ENCODE peak calls at places on chromosome 22, in seven cellular contexts. One of them, this sample, is unnamed.

GRCh38 chr22:43233529-43233928 is 46.6 kb upstream of the TTLL12 start:
- DNase-seq in prostate gland: no peak
- DNase-seq in fibroblast of lung: no peak
- DNase-seq in omental fat pad: no peak
- DNase-seq in fibroblast of the aortic adventitia: no peak
- DNase-seq in retinal pigment epithelial cell: no peak
- DNase-seq in A673: no peak
- DNase-seq in this sample: no peak

GRCh38 chr22:30743257-30744020 is 48.8 kb downstream of the OSBP2 start:
- DNase-seq in A673: no peak
- DNase-seq in omental fat pad: no peak
- DNase-seq in retinal pigment epithelial cell: no peak
- DNase-seq in prostate gland: no peak
- DNase-seq in fibroblast of lung: no peak
- DNase-seq in fibroblast of the aortic adventitia: no peak
- DNase-seq in this sample: no peak

GRCh38 chr22:41001722-41002122 is 50.5 kb downstream of the RBX1 start:
- DNase-seq in prostate gland: no peak
- DNase-seq in fibroblast of lung: peak
- DNase-seq in fibroblast of the aortic adventitia: peak
- DNase-seq in A673: no peak
- DNase-seq in retinal pigment epithelial cell: no peak
- DNase-seq in omental fat pad: no peak
- DNase-seq in this sample: no peak

GRCh38 chr22:29344137-29344536 is 28.6 kb upstream of the RASL10A start:
- DNase-seq in fibroblast of lung: peak
- DNase-seq in A673: peak
- DNase-seq in prostate gland: peak
- DNase-seq in omental fat pad: peak
- DNase-seq in retinal pigment epithelial cell: peak
- DNase-seq in fibroblast of the aortic adventitia: peak
- DNase-seq in this sample: no peak

GRCh38 chr22:19378362-19378711 is 53.2 kb downstream of the HIRA start:
- DNase-seq in fibroblast of lung: no peak
- DNase-seq in prostate gland: no peak
- DNase-seq in retinal pigment epithelial cell: no peak
- DNase-seq in fibroblast of the aortic adventitia: no peak
- DNase-seq in A673: no peak
- DNase-seq in omental fat pad: no peak
- DNase-seq in this sample: no peak

GRCh38 chr22:29715240-29715639 is 4.6 kb upstream of the CABP7 start:
- DNase-seq in omental fat pad: no peak
- DNase-seq in A673: no peak
- DNase-seq in fibroblast of lung: no peak
- DNase-seq in retinal pigment epithelial cell: no peak
- DNase-seq in fibroblast of the aortic adventitia: no peak
- DNase-seq in prostate gland: no peak
- DNase-seq in this sample: no peak

GRCh38 chr22:44097263-44098020 is 73.3 kb downstream of the PARVB start:
- DNase-seq in fibroblast of the aortic adventitia: no peak
- DNase-seq in retinal pigment epithelial cell: no peak
- DNase-seq in fibroblast of lung: no peak
- DNase-seq in omental fat pad: no peak
- DNase-seq in prostate gland: no peak
- DNase-seq in A673: no peak
- DNase-seq in this sample: no peak

GRCh38 chr22:31446208-31446607 is 43.4 kb downstream of the EIF4ENIF1 start:
- DNase-seq in fibroblast of the aortic adventitia: no peak
- DNase-seq in A673: no peak
- DNase-seq in prostate gland: no peak
- DNase-seq in omental fat pad: no peak
- DNase-seq in retinal pigment epithelial cell: no peak
- DNase-seq in fibroblast of lung: no peak
- DNase-seq in this sample: no peak

GRCh38 chr22:47180796-47181195 is 418.3 kb downstream of the TBC1D22A start:
- DNase-seq in fibroblast of lung: no peak
- DNase-seq in omental fat pad: no peak
- DNase-seq in A673: no peak
- DNase-seq in fibroblast of the aortic adventitia: no peak
- DNase-seq in prostate gland: no peak
- DNase-seq in retinal pigment epithelial cell: no peak
- DNase-seq in this sample: no peak

GRCh38 chr22:41683616-41684015 is 5.1 kb downstream of the SNU13 start:
- DNase-seq in fibroblast of the aortic adventitia: no peak
- DNase-seq in prostate gland: no peak
- DNase-seq in omental fat pad: no peak
- DNase-seq in A673: no peak
- DNase-seq in retinal pigment epithelial cell: no peak
- DNase-seq in fibroblast of lung: no peak
- DNase-seq in this sample: no peak

GRCh38 chr22:28978863-28979799 is 82.5 kb downstream of the C22orf31 start:
- DNase-seq in fibroblast of lung: no peak
- DNase-seq in A673: no peak
- DNase-seq in retinal pigment epithelial cell: no peak
- DNase-seq in omental fat pad: no peak
- DNase-seq in fibroblast of the aortic adventitia: no peak
- DNase-seq in prostate gland: no peak
- DNase-seq in this sample: no peak

GRCh38 chr22:23760056-23760455 is 2.7 kb upstream of the C22orf15 start:
- DNase-seq in prostate gland: no peak
- DNase-seq in omental fat pad: no peak
- DNase-seq in fibroblast of the aortic adventitia: no peak
- DNase-seq in A673: no peak
- DNase-seq in retinal pigment epithelial cell: no peak
- DNase-seq in fibroblast of lung: no peak
- DNase-seq in this sample: no peak

GRCh38 chr22:20128902-20129746 is 2.5 kb upstream of the ZDHHC8 start:
- DNase-seq in omental fat pad: no peak
- DNase-seq in A673: peak
- DNase-seq in prostate gland: no peak
- DNase-seq in fibroblast of the aortic adventitia: peak
- DNase-seq in fibroblast of lung: no peak
- DNase-seq in retinal pigment epithelial cell: no peak
- DNase-seq in this sample: no peak

GRCh38 chr22:21022507-21022906 is 7.5 kb downstream of the P2RX6 start:
- DNase-seq in retinal pigment epithelial cell: no peak
- DNase-seq in A673: no peak
- DNase-seq in fibroblast of lung: no peak
- DNase-seq in fibroblast of the aortic adventitia: no peak
- DNase-seq in omental fat pad: no peak
- DNase-seq in prostate gland: no peak
- DNase-seq in this sample: no peak

GRCh38 chr22:49307071-49307830 is 520.4 kb downstream of the BRD1 start:
- DNase-seq in fibroblast of lung: no peak
- DNase-seq in omental fat pad: no peak
- DNase-seq in fibroblast of the aortic adventitia: no peak
- DNase-seq in prostate gland: no peak
- DNase-seq in retinal pigment epithelial cell: no peak
- DNase-seq in A673: no peak
- DNase-seq in this sample: peak

GRCh38 chr22:47401592-47401898 is 639.1 kb downstream of the TBC1D22A start:
- DNase-seq in fibroblast of the aortic adventitia: no peak
- DNase-seq in omental fat pad: no peak
- DNase-seq in A673: no peak
- DNase-seq in prostate gland: no peak
- DNase-seq in retinal pigment epithelial cell: no peak
- DNase-seq in fibroblast of lung: no peak
- DNase-seq in this sample: no peak

GRCh38 chr22:40040927-40041326 is 46.2 kb downstream of the FAM83F start:
- DNase-seq in A673: peak
- DNase-seq in fibroblast of lung: no peak
- DNase-seq in prostate gland: no peak
- DNase-seq in omental fat pad: no peak
- DNase-seq in retinal pigment epithelial cell: peak
- DNase-seq in fibroblast of the aortic adventitia: peak
- DNase-seq in this sample: no peak

GRCh38 chr22:42353883-42354727 is 78.1 kb downstream of the NFAM1 start:
- DNase-seq in fibroblast of lung: no peak
- DNase-seq in fibroblast of the aortic adventitia: no peak
- DNase-seq in omental fat pad: no peak
- DNase-seq in prostate gland: no peak
- DNase-seq in A673: peak
- DNase-seq in retinal pigment epithelial cell: no peak
- DNase-seq in this sample: no peak

GRCh38 chr22:37545703-37546435 is 14.4 kb upstream of the CDC42EP1 start:
- DNase-seq in retinal pigment epithelial cell: no peak
- DNase-seq in A673: no peak
- DNase-seq in prostate gland: peak
- DNase-seq in fibroblast of the aortic adventitia: peak
- DNase-seq in fibroblast of lung: peak
- DNase-seq in omental fat pad: peak
- DNase-seq in this sample: peak

GRCh38 chr22:43616645-43617044 is 195.5 kb downstream of the EFCAB6 start:
- DNase-seq in fibroblast of lung: no peak
- DNase-seq in prostate gland: no peak
- DNase-seq in fibroblast of the aortic adventitia: no peak
- DNase-seq in A673: no peak
- DNase-seq in retinal pigment epithelial cell: no peak
- DNase-seq in omental fat pad: no peak
- DNase-seq in this sample: peak

GRCh38 chr22:50620861-50621490 is 7.0 kb downstream of the ARSA start:
- DNase-seq in retinal pigment epithelial cell: no peak
- DNase-seq in fibroblast of lung: no peak
- DNase-seq in A673: no peak
- DNase-seq in fibroblast of the aortic adventitia: no peak
- DNase-seq in omental fat pad: no peak
- DNase-seq in prostate gland: no peak
- DNase-seq in this sample: no peak
- TF ChIP-seq CTCF in retinal pigment epithelial cell: no peak
- TF ChIP-seq CTCF in fibroblast of lung: no peak
- TF ChIP-seq CTCF in A673: no peak
- TF ChIP-seq CTCF in fibroblast of the aortic adventitia: no peak
- TF ChIP-seq CTCF in omental fat pad: no peak
- TF ChIP-seq CTCF in prostate gland: no peak
- TF ChIP-seq CTCF in this sample: no peak

DNA sequence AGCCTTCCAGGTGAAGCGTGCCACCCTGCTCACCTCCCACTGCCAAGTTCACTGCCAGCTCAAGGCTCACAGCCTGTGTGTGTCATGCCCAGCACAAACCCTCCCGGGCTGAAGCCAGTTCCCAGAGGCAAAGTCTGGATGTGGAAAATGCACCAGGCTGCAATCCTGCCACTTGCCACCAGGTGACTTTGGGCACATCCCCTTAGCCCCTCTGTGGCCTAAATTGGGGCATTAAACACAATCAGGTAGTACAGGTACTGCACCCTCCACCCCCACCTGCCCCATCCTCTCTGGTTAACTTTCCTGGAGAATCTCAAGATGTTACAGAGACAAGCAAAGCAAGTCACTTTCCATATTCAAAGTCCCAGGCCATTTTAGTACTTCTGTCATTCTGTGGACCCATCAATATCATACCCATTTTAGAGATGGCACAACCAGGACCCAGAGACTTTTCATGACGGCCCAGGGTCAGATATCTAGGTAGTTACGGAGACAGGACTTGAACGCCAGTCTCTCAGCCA is 1.8 kb upstream of the RASD2 start:
- DNase-seq in omental fat pad: no peak
- DNase-seq in prostate gland: no peak
- DNase-seq in retinal pigment epithelial cell: no peak
- DNase-seq in fibroblast of the aortic adventitia: no peak
- DNase-seq in fibroblast of lung: no peak
- DNase-seq in A673: peak
- DNase-seq in this sample: no peak
- TF ChIP-seq CTCF in omental fat pad: no peak
- TF ChIP-seq CTCF in prostate gland: peak
- TF ChIP-seq CTCF in retinal pigment epithelial cell: peak
- TF ChIP-seq CTCF in fibroblast of the aortic adventitia: peak
- TF ChIP-seq CTCF in fibroblast of lung: peak
- TF ChIP-seq CTCF in A673: peak
- TF ChIP-seq CTCF in this sample: peak

DNA sequence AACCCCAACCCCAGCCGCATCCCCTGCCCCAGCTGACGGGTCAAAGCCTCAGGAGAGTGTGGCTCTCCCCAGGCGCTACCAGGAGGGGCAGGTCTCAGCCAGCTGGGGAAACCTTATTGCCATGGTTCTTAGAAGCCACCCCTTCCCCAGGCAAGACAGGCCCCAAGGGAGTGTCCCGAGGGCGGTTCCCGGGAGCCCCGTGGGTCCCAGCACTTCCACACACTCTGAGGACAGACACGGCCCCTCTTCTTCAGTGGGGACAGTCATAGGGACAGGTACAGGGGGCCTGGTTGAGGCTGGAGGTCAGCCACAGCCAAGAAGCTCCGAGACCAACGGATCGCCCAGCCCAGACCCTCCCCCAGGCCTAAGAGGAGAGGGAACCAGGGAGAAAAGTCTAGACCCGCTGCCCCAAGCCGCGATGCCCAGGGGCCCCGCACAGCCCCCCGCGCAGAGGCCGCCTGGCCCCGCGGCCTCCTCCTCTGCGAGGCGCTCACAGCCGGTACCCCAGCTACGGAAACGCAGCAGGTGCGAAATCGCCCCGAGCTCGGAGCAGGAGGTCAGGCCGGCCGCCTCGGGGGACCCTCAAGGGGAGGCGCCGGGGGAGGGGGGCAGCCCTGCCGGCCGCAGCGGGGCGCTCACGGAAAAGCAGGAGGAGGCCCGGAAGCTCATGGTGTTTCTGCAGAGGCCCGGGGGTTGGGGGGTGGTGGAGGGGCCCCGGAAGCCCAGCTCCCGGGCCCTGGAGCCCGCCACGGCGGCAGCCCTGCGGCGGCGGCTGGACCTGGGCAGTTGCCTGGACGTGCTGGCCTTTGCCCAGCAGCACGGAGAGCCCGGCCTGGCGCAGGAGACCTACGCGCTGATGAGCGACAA is 2.6 kb downstream of the KLHDC7B start:
- DNase-seq in fibroblast of lung: no peak
- DNase-seq in fibroblast of the aortic adventitia: no peak
- DNase-seq in retinal pigment epithelial cell: no peak
- DNase-seq in A673: no peak
- DNase-seq in prostate gland: no peak
- DNase-seq in omental fat pad: no peak
- DNase-seq in this sample: peak
- TF ChIP-seq CTCF in fibroblast of lung: no peak
- TF ChIP-seq CTCF in fibroblast of the aortic adventitia: no peak
- TF ChIP-seq CTCF in retinal pigment epithelial cell: no peak
- TF ChIP-seq CTCF in A673: no peak
- TF ChIP-seq CTCF in prostate gland: no peak
- TF ChIP-seq CTCF in omental fat pad: no peak
- TF ChIP-seq CTCF in this sample: no peak

DNA sequence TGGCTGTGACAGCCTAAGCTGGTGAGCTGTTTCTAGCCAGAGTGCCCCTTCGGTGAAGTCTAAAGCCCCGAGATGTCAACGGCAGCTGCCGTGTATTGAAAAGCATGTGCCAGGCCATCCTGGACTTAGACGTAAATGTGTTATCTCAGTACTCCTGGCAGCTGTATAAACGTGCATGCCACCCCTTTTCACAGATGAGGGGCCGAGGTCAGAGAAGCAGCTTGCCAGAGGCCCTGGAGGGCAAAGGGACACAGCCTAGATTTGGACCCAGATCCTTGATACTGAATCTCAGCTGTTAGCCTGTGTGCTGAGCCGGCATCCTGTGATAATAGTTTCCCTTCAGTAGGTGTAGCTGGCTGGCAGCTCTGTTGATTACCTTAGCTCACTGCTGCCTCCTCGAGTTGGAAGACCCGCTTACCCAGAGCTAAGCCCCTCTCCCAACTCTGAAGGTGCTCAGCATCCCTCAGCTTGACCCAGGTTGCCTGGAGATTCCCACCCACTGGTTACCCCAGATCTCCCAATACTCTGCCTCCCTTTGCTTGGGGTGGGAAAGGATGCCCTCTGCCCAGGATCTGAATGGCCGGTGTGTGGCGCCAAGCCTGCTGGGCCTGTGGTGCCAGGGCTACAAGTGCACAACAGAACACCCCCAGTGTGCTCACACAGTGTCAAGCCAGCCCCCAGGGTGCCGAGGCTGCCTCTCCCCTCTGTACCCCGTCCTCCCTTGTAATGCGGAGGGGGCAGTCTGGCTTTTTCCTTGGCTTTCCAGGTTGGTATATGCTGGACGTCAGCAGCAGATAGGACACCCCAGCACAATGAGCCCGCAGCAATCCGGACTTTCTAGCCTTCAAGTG is 59.8 kb upstream of the WNT7B start:
- DNase-seq in fibroblast of lung: peak
- DNase-seq in omental fat pad: peak
- DNase-seq in A673: peak
- DNase-seq in prostate gland: peak
- DNase-seq in fibroblast of the aortic adventitia: no peak
- DNase-seq in retinal pigment epithelial cell: no peak
- DNase-seq in this sample: no peak
- TF ChIP-seq CTCF in fibroblast of lung: no peak
- TF ChIP-seq CTCF in omental fat pad: no peak
- TF ChIP-seq CTCF in A673: peak
- TF ChIP-seq CTCF in prostate gland: peak
- TF ChIP-seq CTCF in fibroblast of the aortic adventitia: no peak
- TF ChIP-seq CTCF in retinal pigment epithelial cell: peak
- TF ChIP-seq CTCF in this sample: peak

This sample was measured in osteocyte.